ENCODE peak calls at places on chromosomes 16 and 17, in four cellular contexts. R is GM12864, A is A549, F is heart left ventricle. L is an unnamed sample.

GRCh38 chr16:68003031-68003430 is 3.7 kb upstream of the DPEP2 start:
- DNase-seq in F (no peak), R (no peak), A (no peak), L (no peak)

GRCh38 chr17:32551186-32551955 is 64.6 kb downstream of the CDK5R1 start:
- DNase-seq in A (no peak), F (no peak), R (peak), L (no peak)

GRCh38 chr17:19933633-19934032 is 44.0 kb downstream of the AKAP10 start:
- DNase-seq in A (no peak), R (no peak), F (no peak), L (no peak)

GRCh38 chr16:89261691-89262563 is 44.4 kb downstream of the ZNF778 start:
- DNase-seq in A (no peak), R (no peak), F (no peak), L (no peak)

GRCh38 chr16:3471518-3472176 is 23.6 kb downstream of the C16orf90 start:
- DNase-seq in R (no peak), A (no peak), F (no peak), L (no peak)

GRCh38 chr17:57242148-57242547 is 14.2 kb upstream of the MSI2 start:
- DNase-seq in A (no peak), R (no peak), F (peak), L (no peak)

GRCh38 chr17:81097943-81098308 is 63.0 kb downstream of the BAIAP2 start:
- DNase-seq in F (no peak), A (peak), R (no peak), L (no peak)

GRCh38 chr16:88569614-88569984 is 604 bp upstream of the ZC3H18 start:
- DNase-seq in R (no peak), F (peak), A (no peak), L (peak)

GRCh38 chr17:63387941-63388340 is 58.2 kb downstream of the CYB561 start:
- DNase-seq in F (no peak), R (no peak), A (no peak), L (no peak)

GRCh38 chr16:12317121-12317810 is 340.7 kb downstream of the SNX29 start:
- DNase-seq in R (no peak), A (no peak), F (no peak), L (no peak)

GRCh38 chr16:53031323-53031942 is 21.3 kb downstream of the CHD9NB start:
- DNase-seq in F (no peak), A (no peak), R (no peak), L (no peak)

GRCh38 chr16:50602531-50603205 is 54.5 kb downstream of the NKD1 start:
- DNase-seq in R (no peak), A (no peak), F (no peak), L (no peak)

GRCh38 chr16:84648595-84649510 is 542 bp downstream of the KLHL36 start:
- DNase-seq in A (peak), F (peak), R (no peak), L (no peak)

GRCh38 chr17:6269474-6269873 is 165.4 kb downstream of the AIPL1 start:
- DNase-seq in A (peak), R (no peak), F (peak), L (no peak)

GRCh38 chr17:75925103-75925502 is 15.7 kb downstream of the FBF1 start:
- DNase-seq in R (no peak), F (no peak), A (no peak), L (no peak)

GRCh38 chr17:2102931-2103398 is 48.1 kb downstream of the HIC1 start:
- DNase-seq in A (no peak), F (no peak), R (no peak), L (no peak)

GRCh38 chr16:10266809-10267208 is 84.6 kb upstream of the GRIN2A start:
- DNase-seq in A (no peak), R (no peak), F (no peak), L (no peak)

GRCh38 chr17:74180336-74180735 is 23.1 kb upstream of the RPL38 start:
- DNase-seq in A (no peak), F (no peak), R (no peak), L (no peak)

GRCh38 chr17:41962768-41963434 is 3.7 kb upstream of the CNP start:
- DNase-seq in R (no peak), F (peak), A (peak), L (peak)

GRCh38 chr17:49146620-49147306 is 14.2 kb downstream of the B4GALNT2 start:
- DNase-seq in F (no peak), R (no peak), A (peak), L (no peak)

GRCh38 chr17:29844339-29845048 is 85.5 kb downstream of the SSH2 start:
- DNase-seq in R (no peak), A (no peak), F (no peak), L (no peak)

GRCh38 chr16:89150090-89150835 is 21.3 kb upstream of the CDH15 start:
- DNase-seq in F (no peak), R (no peak), A (no peak), L (no peak)

GRCh38 chr17:47299239-47299910 is 24.4 kb upstream of the EFCAB13 start:
- DNase-seq in R (no peak), A (no peak), F (no peak), L (no peak)

GRCh38 chr17:74569392-74570003 is 2.2 kb upstream of the CD300H start:
- DNase-seq in R (no peak), F (peak), A (peak), L (no peak)

GRCh38 chr17:32958418-32958817 is 30.5 kb downstream of the TMEM98 start:
- DNase-seq in R (no peak), A (no peak), F (no peak), L (no peak)

GRCh38 chr17:3886776-3887175 is 6.1 kb downstream of the CAMKK1 start:
- DNase-seq in R (no peak), F (peak), A (no peak), L (no peak)

GRCh38 chr17:19805006-19805405 is 56.9 kb upstream of the ALDH3A1 start:
- DNase-seq in A (no peak), F (no peak), R (no peak), L (no peak)

GRCh38 chr17:58204796-58205195 is 12.3 kb downstream of the EPX start:
- DNase-seq in F (no peak), A (no peak), R (no peak), L (no peak)

GRCh38 chr16:54720259-54720658 is 210.4 kb upstream of the IRX5 start:
- DNase-seq in R (no peak), F (no peak), A (no peak), L (no peak)

GRCh38 chr17:8629371-8630226 is 926 bp downstream of the MYH10 start:
- DNase-seq in F (peak), R (no peak), A (peak), L (no peak)

GRCh38 chr17:75181608-75182318 is 996 bp downstream of the SUMO2 start:
- DNase-seq in R (no peak), F (no peak), A (no peak), L (no peak)

GRCh38 chr16:48609453-48610023 is 442 bp downstream of the N4BP1 start:
- DNase-seq in R (no peak), A (peak), F (peak), L (peak)

GRCh38 chr16:57556941-57557541 is 14.6 kb downstream of the ADGRG5 start:
- DNase-seq in F (no peak), R (no peak), A (no peak), L (no peak)

GRCh38 chr17:77393274-77393600 is 252.5 kb downstream of the SEC14L1 start:
- DNase-seq in R (no peak), A (no peak), F (no peak), L (no peak)

GRCh38 chr16:4472880-4473279 is 1.5 kb downstream of the NMRAL1 start:
- DNase-seq in A (no peak), R (no peak), F (no peak), L (no peak)
- H3K4me3 ChIP-seq in A (no peak), R (no peak), F (no peak), L (no peak)

GRCh38 chr16:74606521-74607309 is at the start of gene GLG1:
- DNase-seq in R (peak), F (peak), A (peak), L (peak)
- H3K4me3 ChIP-seq in R (peak), F (peak), A (peak), L (peak)

GRCh38 chr16:25030420-25031131 is 15.4 kb upstream of the ARHGAP17 start:
- DNase-seq in F (no peak), R (no peak), A (no peak), L (no peak)
- H3K4me3 ChIP-seq in F (peak), R (peak), A (no peak), L (peak)

DNA sequence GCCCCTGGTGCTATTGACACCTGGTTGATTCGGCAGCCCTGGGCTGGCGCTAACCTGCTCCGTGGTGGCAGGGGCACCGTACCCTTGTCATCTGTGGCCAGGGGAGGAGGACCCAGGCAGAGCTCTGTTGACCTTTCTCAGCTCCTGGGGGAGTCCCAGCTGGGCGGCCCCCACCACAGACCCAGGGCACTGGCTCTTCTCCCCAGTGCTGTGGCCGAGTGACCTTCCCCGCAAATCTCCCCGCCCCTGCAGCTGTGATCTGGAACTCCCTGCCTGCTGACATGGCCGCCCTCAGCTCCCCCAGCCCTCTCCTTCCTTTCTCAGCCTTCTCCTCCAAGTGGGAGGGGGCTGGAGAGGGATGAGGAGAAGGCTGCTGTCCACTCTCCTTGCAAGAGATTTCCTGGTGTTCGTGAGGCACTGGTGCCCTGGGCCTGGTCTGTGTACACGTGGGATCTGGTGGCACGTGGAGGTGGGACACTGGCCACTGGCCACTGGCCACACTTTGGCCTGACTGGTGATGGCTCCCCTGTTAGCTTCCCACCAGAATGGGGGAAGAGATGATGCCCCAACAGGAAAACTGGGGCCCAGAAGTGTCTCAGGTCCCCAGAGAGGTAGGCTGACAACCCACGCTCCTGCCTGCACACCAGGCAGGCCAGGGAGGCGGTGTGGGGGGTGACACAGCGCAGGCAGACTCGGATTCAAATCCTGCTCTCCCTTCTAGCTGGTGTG is 8.2 kb downstream of the FMNL1 start:
- DNase-seq in A (no peak), F (peak), R (no peak), L (no peak)
- H3K4me3 ChIP-seq in A (peak), F (no peak), R (no peak), L (no peak)

GRCh38 chr17:50219939-50220465 is 18.6 kb upstream of the COL1A1 start:
- DNase-seq in R (no peak), F (peak), A (no peak), L (no peak)
- H3K4me3 ChIP-seq in R (no peak), F (no peak), A (no peak), L (no peak)

GRCh38 chr17:39626171-39626670 is 531 bp upstream of the PPP1R1B start:
- DNase-seq in A (no peak), F (no peak), R (no peak), L (no peak)
- H3K4me3 ChIP-seq in A (no peak), F (no peak), R (no peak), L (peak)

GRCh38 chr17:50534979-50535326 is 2.4 kb downstream of the EPN3 start:
- DNase-seq in R (no peak), F (no peak), A (no peak), L (no peak)
- H3K4me3 ChIP-seq in R (no peak), F (no peak), A (no peak), L (peak)

DNA sequence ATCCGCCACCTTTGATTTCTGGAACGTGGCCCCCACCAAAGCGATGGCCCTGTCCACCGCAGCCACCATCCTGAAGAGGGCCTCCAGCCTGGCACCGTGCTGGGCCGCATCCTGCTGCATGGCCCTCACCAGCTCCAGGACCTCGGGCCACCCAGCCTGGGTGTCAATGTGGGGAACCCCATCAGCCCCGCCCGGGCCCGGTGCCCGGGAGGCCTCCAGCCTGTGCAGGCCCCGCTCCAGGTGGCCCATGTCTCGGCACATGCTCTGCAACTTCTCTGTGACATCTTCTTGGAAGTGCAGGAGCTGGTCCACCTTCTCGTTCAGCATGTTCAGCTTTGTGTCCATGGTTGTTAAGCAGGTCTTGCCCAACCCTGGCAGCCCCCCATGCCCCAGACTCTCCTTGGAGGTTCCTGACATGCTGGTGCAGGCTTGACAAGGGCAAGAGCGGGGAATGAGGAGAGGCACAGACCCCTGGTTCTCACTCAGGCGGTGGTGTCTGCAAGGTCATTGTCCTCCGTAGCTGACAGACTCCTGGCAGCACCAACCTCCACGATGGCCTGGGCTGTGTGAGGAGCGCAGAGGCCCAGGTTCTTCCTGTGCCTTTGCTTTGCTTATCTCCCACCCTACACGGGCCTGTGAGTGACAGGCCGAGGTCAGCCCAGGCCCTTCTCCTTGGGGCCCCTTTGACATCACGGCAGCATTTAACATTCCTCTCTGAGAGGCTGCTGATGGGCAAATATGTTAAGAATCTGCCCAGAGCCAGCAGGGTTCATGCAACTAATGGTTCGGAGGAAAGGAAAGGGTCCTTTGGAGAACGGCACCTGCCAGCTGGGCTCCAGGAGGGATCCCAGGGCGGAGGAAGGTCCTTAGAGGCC is at the start of gene MYLK3:
- DNase-seq in F (peak), R (no peak), A (no peak), L (peak)
- H3K4me3 ChIP-seq in F (peak), R (no peak), A (no peak), L (no peak)

L was measured in suprapubic skin.